ENCODE peak calls at places on chromosomes 4 and X, in six cellular contexts. One of them, this sample, is unnamed.

GRCh38 chr4:101667348-101667747 is 123.2 kb upstream of the BANK1 start:
- DNase-seq in AG09319: no peak
- DNase-seq in H9: no peak
- DNase-seq in endodermal cell: no peak
- DNase-seq in BE2C: peak; percentile 23
- DNase-seq in CD4-positive, alpha-beta T cell: no peak
- DNase-seq in this sample: peak; percentile 14

GRCh38 chr4:142248946-142249345 is 597.2 kb downstream of the INPP4B start:
- DNase-seq in AG09319: peak; percentile 19
- DNase-seq in H9: no peak
- DNase-seq in endodermal cell: no peak
- DNase-seq in BE2C: no peak
- DNase-seq in CD4-positive, alpha-beta T cell: no peak
- DNase-seq in this sample: peak; percentile 88

GRCh38 chrX:51837926-51838325 is 55.5 kb upstream of the MAGED1 start:
- DNase-seq in AG09319: peak; percentile 20
- DNase-seq in H9: no peak
- DNase-seq in endodermal cell: no peak
- DNase-seq in BE2C: peak; percentile 45
- DNase-seq in CD4-positive, alpha-beta T cell: no peak
- DNase-seq in this sample: peak; percentile 0

GRCh38 chrX:16786791-16787735 is 797 bp downstream of the TXLNG start:
- DNase-seq in AG09319: no peak
- DNase-seq in H9: no peak
- DNase-seq in endodermal cell: peak; percentile 71
- DNase-seq in BE2C: peak; percentile 11
- DNase-seq in CD4-positive, alpha-beta T cell: peak; percentile 17
- DNase-seq in this sample: peak; percentile 0

GRCh38 chr4:180234730-180235129 is 2008.5 kb upstream of the TENM3 start:
- DNase-seq in AG09319: no peak
- DNase-seq in H9: no peak
- DNase-seq in endodermal cell: peak; percentile 56
- DNase-seq in BE2C: no peak
- DNase-seq in CD4-positive, alpha-beta T cell: no peak
- DNase-seq in this sample: no peak

GRCh38 chrX:37745835-37746234 is 34.0 kb upstream of the CYBB start:
- DNase-seq in AG09319: no peak
- DNase-seq in H9: no peak
- DNase-seq in endodermal cell: no peak
- DNase-seq in BE2C: no peak
- DNase-seq in CD4-positive, alpha-beta T cell: no peak
- DNase-seq in this sample: no peak

GRCh38 chrX:33339219-33339618 is 127.9 kb upstream of the DMD start:
- DNase-seq in AG09319: no peak
- DNase-seq in H9: peak; percentile 24
- DNase-seq in endodermal cell: peak; percentile 43
- DNase-seq in BE2C: peak; percentile 17
- DNase-seq in CD4-positive, alpha-beta T cell: no peak
- DNase-seq in this sample: no peak

GRCh38 chr4:155777971-155778710 is 19.3 kb downstream of the GUCY1B1 start:
- DNase-seq in AG09319: peak; percentile 15
- DNase-seq in H9: no peak
- DNase-seq in endodermal cell: no peak
- DNase-seq in BE2C: no peak
- DNase-seq in CD4-positive, alpha-beta T cell: no peak
- DNase-seq in this sample: no peak

GRCh38 chr4:90190510-90190909 is 63.3 kb downstream of the CCSER1 start:
- DNase-seq in AG09319: no peak
- DNase-seq in H9: no peak
- DNase-seq in endodermal cell: no peak
- DNase-seq in BE2C: peak; percentile 57
- DNase-seq in CD4-positive, alpha-beta T cell: no peak
- DNase-seq in this sample: no peak

GRCh38 chrX:100700809-100701208 is 31.1 kb downstream of the SYTL4 start:
- DNase-seq in AG09319: no peak
- DNase-seq in H9: no peak
- DNase-seq in endodermal cell: no peak
- DNase-seq in BE2C: no peak
- DNase-seq in CD4-positive, alpha-beta T cell: no peak
- DNase-seq in this sample: no peak

GRCh38 chr4:93303440-93303839 is 525.1 kb upstream of the ATOH1 start:
- DNase-seq in AG09319: no peak
- DNase-seq in H9: no peak
- DNase-seq in endodermal cell: no peak
- DNase-seq in BE2C: no peak
- DNase-seq in CD4-positive, alpha-beta T cell: no peak
- DNase-seq in this sample: no peak

GRCh38 chrX:20431486-20431885 is 164.8 kb upstream of the RPS6KA3 start:
- DNase-seq in AG09319: no peak
- DNase-seq in H9: no peak
- DNase-seq in endodermal cell: no peak
- DNase-seq in BE2C: no peak
- DNase-seq in CD4-positive, alpha-beta T cell: no peak
- DNase-seq in this sample: no peak

GRCh38 chrX:19814240-19814639 is 73.2 kb downstream of the SH3KBP1 start:
- DNase-seq in AG09319: no peak
- DNase-seq in H9: peak; percentile 68
- DNase-seq in endodermal cell: peak; percentile 72
- DNase-seq in BE2C: no peak
- DNase-seq in CD4-positive, alpha-beta T cell: no peak
- DNase-seq in this sample: no peak

GRCh38 chr4:173121044-173121685 is 47.4 kb upstream of the GALNT7 start:
- DNase-seq in AG09319: no peak
- DNase-seq in H9: peak; percentile 57
- DNase-seq in endodermal cell: peak; percentile 67
- DNase-seq in BE2C: no peak
- DNase-seq in CD4-positive, alpha-beta T cell: no peak
- DNase-seq in this sample: no peak

GRCh38 chr4:185811509-185812364 is at the start of gene SORBS2:
- DNase-seq in AG09319: no peak
- DNase-seq in H9: no peak
- DNase-seq in endodermal cell: no peak
- DNase-seq in BE2C: peak; percentile 71
- DNase-seq in CD4-positive, alpha-beta T cell: no peak
- DNase-seq in this sample: peak; percentile 28

GRCh38 chr4:94726524-94727123 is 31.1 kb upstream of the BMPR1B start:
- DNase-seq in AG09319: no peak
- DNase-seq in H9: no peak
- DNase-seq in endodermal cell: no peak
- DNase-seq in BE2C: no peak
- DNase-seq in CD4-positive, alpha-beta T cell: no peak
- DNase-seq in this sample: no peak

GRCh38 chrX:153726286-153727107 is 1.8 kb downstream of the ABCD1 start:
- DNase-seq in AG09319: no peak
- DNase-seq in H9: peak; percentile 82
- DNase-seq in endodermal cell: peak; percentile 92
- DNase-seq in BE2C: peak; percentile 85
- DNase-seq in CD4-positive, alpha-beta T cell: no peak
- DNase-seq in this sample: peak; percentile 45

GRCh38 chrX:106999002-106999975 is 723 bp downstream of the MORC4 start:
- DNase-seq in AG09319: no peak
- DNase-seq in H9: peak; percentile 38
- DNase-seq in endodermal cell: peak; percentile 70
- DNase-seq in BE2C: peak; percentile 34
- DNase-seq in CD4-positive, alpha-beta T cell: peak; percentile 30
- DNase-seq in this sample: peak; percentile 48

GRCh38 chr4:2305766-2306501 is 44.0 kb upstream of the MXD4 start:
- DNase-seq in AG09319: no peak
- DNase-seq in H9: no peak
- DNase-seq in endodermal cell: no peak
- DNase-seq in BE2C: no peak
- DNase-seq in CD4-positive, alpha-beta T cell: no peak
- DNase-seq in this sample: no peak

GRCh38 chr4:80306255-80306654 is 29.3 kb upstream of the CFAP299 start:
- DNase-seq in AG09319: no peak
- DNase-seq in H9: no peak
- DNase-seq in endodermal cell: no peak
- DNase-seq in BE2C: no peak
- DNase-seq in CD4-positive, alpha-beta T cell: no peak
- DNase-seq in this sample: peak; percentile 43

GRCh38 chr4:182307746-182308145 is 64.5 kb downstream of the TENM3 start:
- DNase-seq in AG09319: peak; percentile 39
- DNase-seq in H9: no peak
- DNase-seq in endodermal cell: no peak
- DNase-seq in BE2C: no peak
- DNase-seq in CD4-positive, alpha-beta T cell: no peak
- DNase-seq in this sample: peak; percentile 97

GRCh38 chr4:182310316-182310715 is 67.1 kb downstream of the TENM3 start:
- DNase-seq in AG09319: no peak
- DNase-seq in H9: no peak
- DNase-seq in endodermal cell: no peak
- DNase-seq in BE2C: no peak
- DNase-seq in CD4-positive, alpha-beta T cell: no peak
- DNase-seq in this sample: peak; percentile 13

GRCh38 chr4:182303847-182304246 is 60.6 kb downstream of the TENM3 start:
- DNase-seq in AG09319: no peak
- DNase-seq in H9: no peak
- DNase-seq in endodermal cell: no peak
- DNase-seq in BE2C: no peak
- DNase-seq in CD4-positive, alpha-beta T cell: no peak
- DNase-seq in this sample: no peak

GRCh38 chr4:182309877-182310276 is 66.7 kb downstream of the TENM3 start:
- DNase-seq in AG09319: no peak
- DNase-seq in H9: no peak
- DNase-seq in endodermal cell: no peak
- DNase-seq in BE2C: no peak
- DNase-seq in CD4-positive, alpha-beta T cell: no peak
- DNase-seq in this sample: no peak

DNA sequence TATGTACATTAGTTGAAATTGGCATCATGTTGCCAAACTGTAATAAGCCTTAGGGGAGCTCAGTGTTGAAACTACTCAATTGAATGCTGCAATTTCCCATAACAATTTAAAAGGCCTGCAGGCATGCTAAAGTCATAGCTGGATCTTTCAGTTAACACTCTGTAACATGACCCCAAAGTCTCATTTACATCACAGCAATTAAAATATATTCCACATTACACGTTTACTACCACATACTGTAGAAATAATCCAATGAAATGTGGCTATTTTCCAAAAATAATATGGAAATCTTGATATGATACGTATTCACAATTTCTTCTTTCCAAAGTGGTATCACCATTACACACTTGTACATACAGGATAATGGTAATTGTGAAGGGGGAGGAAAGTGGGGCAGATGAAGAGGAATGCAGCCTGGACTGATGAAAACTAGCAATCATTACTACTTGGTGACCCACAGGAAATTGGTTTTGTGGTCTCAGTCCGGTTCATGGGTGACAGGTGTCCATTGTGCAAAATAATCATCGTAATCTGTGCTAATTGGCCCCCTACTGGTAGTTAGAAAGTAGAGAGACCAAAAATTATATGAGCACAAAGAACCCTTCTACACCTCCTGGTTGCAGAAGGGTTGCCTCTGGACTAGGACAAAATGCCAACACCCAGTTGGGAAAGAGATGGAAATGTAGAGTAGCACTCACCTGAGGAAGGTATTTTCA is 63.7 kb downstream of the TENM3 start:
- DNase-seq in AG09319: no peak
- DNase-seq in H9: no peak
- DNase-seq in endodermal cell: no peak
- DNase-seq in BE2C: no peak
- DNase-seq in CD4-positive, alpha-beta T cell: no peak
- DNase-seq in this sample: peak; percentile 20
- TF ChIP-seq CTCF in AG09319: peak; percentile 2
- TF ChIP-seq CTCF in H9: no peak
- TF ChIP-seq CTCF in endodermal cell: no peak
- TF ChIP-seq CTCF in BE2C: peak; percentile 30
- TF ChIP-seq CTCF in CD4-positive, alpha-beta T cell: no peak
- TF ChIP-seq CTCF in this sample: peak; percentile 70

GRCh38 chr4:24809376-24809775 is 14.0 kb downstream of the SOD3 start:
- DNase-seq in AG09319: no peak
- DNase-seq in H9: peak; percentile 51
- DNase-seq in endodermal cell: peak; percentile 75
- DNase-seq in BE2C: no peak
- DNase-seq in CD4-positive, alpha-beta T cell: no peak
- DNase-seq in this sample: no peak
- TF ChIP-seq CTCF in AG09319: no peak
- TF ChIP-seq CTCF in H9: peak; percentile 61
- TF ChIP-seq CTCF in endodermal cell: peak; percentile 70
- TF ChIP-seq CTCF in BE2C: peak; percentile 9
- TF ChIP-seq CTCF in CD4-positive, alpha-beta T cell: no peak
- TF ChIP-seq CTCF in this sample: peak; percentile 33

DNA sequence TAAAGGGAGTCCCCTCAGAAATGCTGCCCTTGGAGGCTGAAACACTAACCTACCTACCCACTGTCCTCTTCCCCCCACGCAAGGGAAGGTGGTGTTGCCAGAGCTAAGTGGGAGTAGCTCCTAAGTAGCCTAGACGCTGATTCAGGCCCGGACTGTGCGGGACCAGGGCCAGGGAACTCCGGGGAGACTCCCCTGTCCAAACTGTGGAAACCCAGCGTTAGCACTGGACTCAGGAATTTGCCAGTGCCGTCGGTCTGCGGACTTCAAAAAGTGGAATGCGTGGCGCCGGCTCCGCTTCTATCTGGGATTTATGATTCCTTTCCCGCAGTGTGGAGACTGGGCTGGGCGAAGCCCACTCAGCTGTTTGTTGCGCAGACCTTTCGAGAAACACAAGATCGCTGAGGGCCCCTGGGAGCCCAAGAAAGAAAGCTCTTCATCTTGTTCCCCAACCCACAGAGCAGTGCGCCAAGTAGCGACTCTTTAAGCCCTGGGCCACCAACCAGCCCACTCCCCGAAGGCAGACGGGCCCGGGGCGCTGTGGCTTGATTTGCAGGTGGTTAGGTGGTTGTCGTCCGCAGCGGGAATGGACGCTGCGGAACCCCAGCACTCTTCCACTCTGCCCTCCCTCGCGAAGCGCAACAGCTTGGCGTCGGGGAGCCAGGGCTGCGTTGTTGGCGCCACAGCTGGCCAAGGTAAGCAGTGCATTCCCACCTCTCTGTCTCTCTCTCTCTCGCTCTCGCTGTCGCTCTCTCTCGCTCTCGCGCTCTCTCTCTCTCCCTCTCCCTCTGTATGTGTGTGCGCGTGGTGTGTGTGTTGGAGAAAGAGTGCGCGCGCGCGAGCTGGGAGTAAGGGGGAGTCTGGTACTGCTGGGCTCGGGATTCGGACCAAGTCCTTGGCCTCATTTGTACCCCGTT is 2.0 kb downstream of the TMEM255A start:
- DNase-seq in AG09319: no peak
- DNase-seq in H9: peak; percentile 81
- DNase-seq in endodermal cell: peak; percentile 87
- DNase-seq in BE2C: peak; percentile 59
- DNase-seq in CD4-positive, alpha-beta T cell: peak; percentile 54
- DNase-seq in this sample: no peak
- TF ChIP-seq CTCF in AG09319: peak; percentile 3
- TF ChIP-seq CTCF in H9: peak; percentile 57
- TF ChIP-seq CTCF in endodermal cell: peak; percentile 63
- TF ChIP-seq CTCF in BE2C: peak; percentile 50
- TF ChIP-seq CTCF in CD4-positive, alpha-beta T cell: peak; percentile 51
- TF ChIP-seq CTCF in this sample: peak; percentile 23

DNA sequence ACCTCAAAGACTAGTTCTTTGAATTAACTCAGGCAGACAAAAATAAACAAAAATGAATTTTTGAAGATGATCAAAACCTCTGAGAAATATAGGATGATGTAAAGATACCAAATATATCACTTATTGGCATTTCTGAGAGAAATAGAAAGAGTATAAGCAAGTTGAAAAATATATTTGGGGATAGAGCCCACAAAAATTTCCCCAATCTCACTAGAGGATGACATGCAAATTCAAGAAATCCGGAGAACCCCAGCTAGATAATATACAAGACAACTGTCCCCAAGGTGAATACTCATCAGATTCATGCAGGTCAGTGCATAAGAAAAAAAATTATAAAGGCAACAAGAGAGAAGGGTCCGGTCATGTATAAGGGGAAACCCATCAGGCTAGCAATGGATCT is 129.1 kb downstream of the CXXC4 start:
- DNase-seq in AG09319: no peak
- DNase-seq in H9: no peak
- DNase-seq in endodermal cell: no peak
- DNase-seq in BE2C: no peak
- DNase-seq in CD4-positive, alpha-beta T cell: no peak
- DNase-seq in this sample: no peak
- TF ChIP-seq CTCF in AG09319: no peak
- TF ChIP-seq CTCF in H9: no peak
- TF ChIP-seq CTCF in endodermal cell: no peak
- TF ChIP-seq CTCF in BE2C: no peak
- TF ChIP-seq CTCF in CD4-positive, alpha-beta T cell: no peak
- TF ChIP-seq CTCF in this sample: no peak